ENCODE peak calls at places on chromosomes 16 and 17, in five cellular contexts. One of them, this sample, is unnamed.

GRCh38 chr17:2393184-2393953 is 7.5 kb downstream of the MNT start:
- DNase-seq in left colon: peak; percentile 86
- DNase-seq in thoracic aorta: no peak
- DNase-seq in right cardiac atrium: peak; percentile 92
- DNase-seq in GM12891: peak; percentile 92
- DNase-seq in this sample: peak; percentile 92

GRCh38 chr16:3094289-3095027 is 4.6 kb downstream of the ZSCAN10 start:
- DNase-seq in thoracic aorta: no peak
- DNase-seq in GM12891: no peak
- DNase-seq in left colon: no peak
- DNase-seq in right cardiac atrium: no peak
- DNase-seq in this sample: peak; percentile 83

GRCh38 chr16:83005653-83006160 is 378.9 kb downstream of the CDH13 start:
- DNase-seq in GM12891: no peak
- DNase-seq in right cardiac atrium: no peak
- DNase-seq in thoracic aorta: no peak
- DNase-seq in left colon: no peak
- DNase-seq in this sample: no peak

GRCh38 chr16:84911490-84912216 is 91.9 kb downstream of the CRISPLD2 start:
- DNase-seq in thoracic aorta: no peak
- DNase-seq in right cardiac atrium: no peak
- DNase-seq in left colon: no peak
- DNase-seq in GM12891: no peak
- DNase-seq in this sample: no peak

GRCh38 chr16:30183236-30183960 is at the start of gene CORO1A:
- DNase-seq in right cardiac atrium: peak; percentile 87
- DNase-seq in left colon: peak; percentile 85
- DNase-seq in thoracic aorta: peak; percentile 19
- DNase-seq in GM12891: peak; percentile 75
- DNase-seq in this sample: peak; percentile 78

GRCh38 chr17:41919165-41919817 is 540 bp upstream of the ACLY start:
- DNase-seq in thoracic aorta: no peak
- DNase-seq in left colon: no peak
- DNase-seq in GM12891: no peak
- DNase-seq in right cardiac atrium: no peak
- DNase-seq in this sample: no peak

GRCh38 chr16:11207646-11208045 is 48.4 kb downstream of the SOCS1 start:
- DNase-seq in thoracic aorta: no peak
- DNase-seq in left colon: no peak
- DNase-seq in right cardiac atrium: no peak
- DNase-seq in GM12891: no peak
- DNase-seq in this sample: no peak

GRCh38 chr17:10063730-10064221 is 134.6 kb downstream of the GAS7 start:
- DNase-seq in right cardiac atrium: peak; percentile 40
- DNase-seq in left colon: peak; percentile 52
- DNase-seq in thoracic aorta: no peak
- DNase-seq in GM12891: no peak
- DNase-seq in this sample: no peak

GRCh38 chr17:6639651-6640535 is 618 bp downstream of the KIAA0753 start:
- DNase-seq in right cardiac atrium: peak; percentile 34
- DNase-seq in GM12891: no peak
- DNase-seq in thoracic aorta: no peak
- DNase-seq in left colon: peak; percentile 37
- DNase-seq in this sample: peak; percentile 58

GRCh38 chr16:85137323-85138072 is 25.2 kb upstream of the CIBAR2 start:
- DNase-seq in thoracic aorta: peak; percentile 67
- DNase-seq in GM12891: no peak
- DNase-seq in right cardiac atrium: peak; percentile 97
- DNase-seq in left colon: peak; percentile 89
- DNase-seq in this sample: peak; percentile 81

GRCh38 chr16:76114681-76115080 is 162.5 kb upstream of the CNTNAP4 start:
- DNase-seq in GM12891: no peak
- DNase-seq in right cardiac atrium: no peak
- DNase-seq in thoracic aorta: no peak
- DNase-seq in left colon: no peak
- DNase-seq in this sample: no peak

GRCh38 chr17:66580178-66580577 is 254.7 kb upstream of the CACNG5 start:
- DNase-seq in left colon: no peak
- DNase-seq in right cardiac atrium: peak; percentile 39
- DNase-seq in thoracic aorta: no peak
- DNase-seq in GM12891: no peak
- DNase-seq in this sample: peak; percentile 77

GRCh38 chr16:82630688-82631087 is 3.9 kb downstream of the CDH13 start:
- DNase-seq in left colon: no peak
- DNase-seq in GM12891: no peak
- DNase-seq in right cardiac atrium: no peak
- DNase-seq in thoracic aorta: no peak
- DNase-seq in this sample: peak; percentile 62

GRCh38 chr17:73203135-73203787 is 10.4 kb downstream of the COG1 start:
- DNase-seq in GM12891: no peak
- DNase-seq in left colon: peak; percentile 84
- DNase-seq in thoracic aorta: no peak
- DNase-seq in right cardiac atrium: no peak
- DNase-seq in this sample: peak; percentile 95

GRCh38 chr16:13100970-13101369 is 199.6 kb downstream of the SHISA9 start:
- DNase-seq in GM12891: no peak
- DNase-seq in left colon: no peak
- DNase-seq in right cardiac atrium: no peak
- DNase-seq in thoracic aorta: no peak
- DNase-seq in this sample: no peak

GRCh38 chr17:74340470-74341023 is 14.5 kb downstream of the KIF19 start:
- DNase-seq in left colon: no peak
- DNase-seq in right cardiac atrium: no peak
- DNase-seq in GM12891: no peak
- DNase-seq in thoracic aorta: no peak
- DNase-seq in this sample: no peak

GRCh38 chr17:1232786-1233185 is 37.5 kb upstream of the BHLHA9 start:
- DNase-seq in thoracic aorta: no peak
- DNase-seq in GM12891: no peak
- DNase-seq in right cardiac atrium: no peak
- DNase-seq in left colon: no peak
- DNase-seq in this sample: no peak

GRCh38 chr16:13611596-13611995 is 308.4 kb upstream of the ERCC4 start:
- DNase-seq in GM12891: no peak
- DNase-seq in right cardiac atrium: no peak
- DNase-seq in left colon: no peak
- DNase-seq in thoracic aorta: no peak
- DNase-seq in this sample: no peak

GRCh38 chr16:11032922-11033291 is 88.5 kb downstream of the CLEC16A start:
- DNase-seq in left colon: peak; percentile 39
- DNase-seq in thoracic aorta: no peak
- DNase-seq in GM12891: no peak
- DNase-seq in right cardiac atrium: peak; percentile 35
- DNase-seq in this sample: no peak

GRCh38 chr17:68020451-68020779 is 15.1 kb upstream of the KPNA2 start:
- DNase-seq in thoracic aorta: no peak
- DNase-seq in right cardiac atrium: no peak
- DNase-seq in left colon: no peak
- DNase-seq in GM12891: no peak
- DNase-seq in this sample: no peak

GRCh38 chr17:74011963-74012362 is 191.5 kb upstream of the RPL38 start:
- DNase-seq in thoracic aorta: no peak
- DNase-seq in right cardiac atrium: no peak
- DNase-seq in left colon: no peak
- DNase-seq in GM12891: no peak
- DNase-seq in this sample: no peak

GRCh38 chr17:67044940-67045339 is 586 bp downstream of the CACNG1 start:
- DNase-seq in left colon: no peak
- DNase-seq in thoracic aorta: no peak
- DNase-seq in GM12891: no peak
- DNase-seq in right cardiac atrium: no peak
- DNase-seq in this sample: no peak